ENCODE peak calls at places on chromosomes 13 and 19, in eight cellular contexts. K is uterus, V is astrocyte of the spinal cord, I is breast epithelium, R is lung, N is tibial artery, D is fibroblast of lung, S is ovary. T is an unnamed sample.

GRCh38 chr13:60090579-60090978 is 73.1 kb downstream of the DIAPH3 start:
- DNase-seq in R (no peak), S (no peak), V (peak), I (no peak), D (peak), K (no peak), N (no peak), T (peak)

GRCh38 chr19:40445006-40445312 is 824 bp upstream of the SERTAD3 start:
- DNase-seq in R (no peak), I (no peak), S (no peak), D (no peak), K (no peak), N (no peak), V (no peak), T (no peak)

GRCh38 chr19:14407889-14408640 is 11.1 kb downstream of the DDX39A start:
- DNase-seq in S (no peak), D (no peak), K (no peak), R (no peak), N (no peak), V (no peak), I (no peak), T (no peak)

GRCh38 chr13:77002590-77003190 is 10.8 kb downstream of the CLN5 start:
- DNase-seq in I (no peak), N (no peak), K (no peak), S (no peak), R (no peak), V (peak), D (peak), T (peak)

GRCh38 chr19:48780684-48781391 is 25.5 kb downstream of the FGF21 start:
- DNase-seq in S (no peak), D (peak), I (no peak), V (no peak), N (no peak), R (no peak), K (peak), T (peak)

GRCh38 chr13:44299142-44299541 is 74.5 kb upstream of the SERP2 start:
- DNase-seq in S (no peak), N (no peak), K (no peak), V (no peak), D (no peak), R (no peak), I (no peak), T (no peak)

GRCh38 chr19:48928164-48929005 is 5.1 kb upstream of the DHDH start:
- DNase-seq in N (no peak), D (peak), S (no peak), I (no peak), V (no peak), K (no peak), R (peak), T (peak)

GRCh38 chr13:98782654-98783053 is 30.2 kb upstream of the SLC15A1 start:
- DNase-seq in N (no peak), I (no peak), K (no peak), S (no peak), R (no peak), D (no peak), V (no peak), T (peak)

GRCh38 chr13:110107568-110108347 is 199.2 kb downstream of the COL4A1 start:
- DNase-seq in S (no peak), D (no peak), R (peak), K (no peak), N (no peak), I (no peak), V (no peak), T (no peak)

GRCh38 chr19:58356236-58356970 is 3.1 kb upstream of the A1BG start:
- DNase-seq in S (no peak), V (no peak), I (no peak), N (no peak), K (no peak), R (no peak), D (peak), T (peak)

GRCh38 chr13:109036091-109036490 is 406.7 kb downstream of the MYO16 start:
- DNase-seq in V (peak), S (no peak), R (no peak), K (no peak), N (no peak), I (no peak), D (peak), T (no peak)

GRCh38 chr19:1773173-1773572 is 19.9 kb downstream of the ONECUT3 start:
- DNase-seq in D (no peak), R (no peak), K (no peak), S (no peak), I (no peak), N (no peak), V (no peak), T (peak)

GRCh38 chr19:45498411-45499195 is at the start of gene PPM1N:
- DNase-seq in D (no peak), R (no peak), V (no peak), N (no peak), K (no peak), I (no peak), S (peak), T (no peak)

GRCh38 chr19:8573316-8573715 is 3.9 kb downstream of the MYO1F start:
- DNase-seq in I (no peak), S (no peak), R (no peak), N (no peak), K (no peak), V (no peak), D (no peak), T (no peak)

GRCh38 chr19:40831502-40832430 is 18.5 kb downstream of the CYP2A6 start:
- DNase-seq in S (no peak), N (no peak), R (no peak), I (no peak), K (peak), V (peak), D (peak), T (peak)

GRCh38 chr19:45650722-45651121 is 11.5 kb upstream of the EML2 start:
- DNase-seq in R (no peak), D (no peak), K (no peak), V (no peak), S (no peak), N (no peak), I (no peak), T (no peak)

GRCh38 chr13:50909605-50910482 is at the start of gene RNASEH2B:
- DNase-seq in I (peak), K (peak), N (peak), V (peak), S (peak), D (peak), R (peak), T (peak)

GRCh38 chr13:46775385-46776065 is 21.4 kb downstream of the ESD start:
- DNase-seq in I (no peak), N (no peak), V (no peak), K (no peak), D (no peak), R (no peak), S (no peak), T (no peak)

GRCh38 chr19:613732-614567 is 19.4 kb downstream of the POLRMT start:
- DNase-seq in R (no peak), V (no peak), I (no peak), S (no peak), K (no peak), D (no peak), N (no peak), T (no peak)

GRCh38 chr19:46698395-46699321 is 18.3 kb downstream of the PRKD2 start:
- DNase-seq in S (no peak), R (no peak), I (no peak), K (no peak), N (no peak), D (no peak), V (no peak), T (no peak)

GRCh38 chr19:14370169-14370998 is 10.9 kb upstream of the ADGRE5 start:
- DNase-seq in V (no peak), D (no peak), K (no peak), N (no peak), R (no peak), I (no peak), S (no peak), T (no peak)

GRCh38 chr19:50994129-50994528 is 7.3 kb downstream of the KLK8 start:
- DNase-seq in R (no peak), S (no peak), N (no peak), V (no peak), I (no peak), D (no peak), K (no peak), T (no peak)

GRCh38 chr13:29386246-29386645 is 209.2 kb downstream of the SLC7A1 start:
- DNase-seq in N (no peak), K (no peak), V (no peak), R (no peak), I (no peak), D (no peak), S (no peak), T (no peak)

GRCh38 chr13:73074101-73074500 is 15.3 kb downstream of the KLF5 start:
- DNase-seq in V (no peak), I (no peak), D (no peak), N (no peak), R (no peak), K (no peak), S (no peak), T (peak)

GRCh38 chr13:19161308-19161707 is 20.3 kb downstream of the TUBA3C start:
- DNase-seq in N (no peak), R (no peak), V (no peak), K (no peak), I (no peak), D (no peak), S (no peak), T (no peak)

GRCh38 chr13:52395704-52396103 is 10.3 kb downstream of the THSD1 start:
- DNase-seq in D (no peak), I (no peak), S (no peak), N (no peak), K (no peak), R (no peak), V (no peak), T (no peak)

GRCh38 chr19:53333071-53333465 is 481 bp upstream of the ZNF845 start:
- DNase-seq in N (peak), V (no peak), D (no peak), S (peak), I (peak), R (peak), K (peak), T (no peak)

GRCh38 chr13:78780708-78781107 is 121.8 kb upstream of the OBI1 start:
- DNase-seq in V (no peak), N (no peak), D (no peak), I (no peak), K (no peak), R (no peak), S (no peak), T (no peak)

GRCh38 chr19:7751157-7751783 is 3.9 kb upstream of the CD209 start:
- DNase-seq in R (no peak), S (no peak), K (no peak), N (peak), V (no peak), I (no peak), D (no peak), T (peak)

GRCh38 chr13:33318744-33319143 is 33.2 kb upstream of the STARD13 start:
- DNase-seq in D (no peak), V (no peak), I (no peak), R (no peak), K (no peak), N (no peak), S (no peak), T (no peak)

GRCh38 chr13:21997726-21998125 is 326.9 kb downstream of the FGF9 start:
- DNase-seq in N (no peak), R (no peak), K (no peak), V (no peak), S (no peak), D (no peak), I (no peak), T (no peak)

GRCh38 chr19:45471866-45472556 is 4.2 kb downstream of the FOSB start:
- DNase-seq in R (no peak), I (no peak), V (peak), S (no peak), N (no peak), K (no peak), D (no peak), T (peak)

GRCh38 chr19:7900401-7900870 is 3.2 kb upstream of the MAP2K7 start:
- DNase-seq in D (no peak), R (no peak), V (no peak), S (peak), I (no peak), K (no peak), N (no peak), T (no peak)

GRCh38 chr19:49487277-49488045 is at the start of gene RPL13A:
- DNase-seq in I (peak), K (peak), V (peak), N (peak), S (peak), R (peak), D (peak), T (peak)

GRCh38 chr13:73215807-73216206 is 157.0 kb downstream of the KLF5 start:
- DNase-seq in R (no peak), I (peak), V (peak), S (no peak), D (no peak), K (no peak), N (no peak), T (peak)

GRCh38 chr19:18428837-18429674 is 8.9 kb downstream of the ISYNA1 start:
- DNase-seq in D (peak), K (peak), N (peak), V (peak), S (peak), I (no peak), R (no peak), T (peak)
- TF ChIP-seq CTCF in D (peak), K (no peak), N (no peak), V (no peak), S (no peak), I (no peak), R (no peak), T (no peak)

DNA sequence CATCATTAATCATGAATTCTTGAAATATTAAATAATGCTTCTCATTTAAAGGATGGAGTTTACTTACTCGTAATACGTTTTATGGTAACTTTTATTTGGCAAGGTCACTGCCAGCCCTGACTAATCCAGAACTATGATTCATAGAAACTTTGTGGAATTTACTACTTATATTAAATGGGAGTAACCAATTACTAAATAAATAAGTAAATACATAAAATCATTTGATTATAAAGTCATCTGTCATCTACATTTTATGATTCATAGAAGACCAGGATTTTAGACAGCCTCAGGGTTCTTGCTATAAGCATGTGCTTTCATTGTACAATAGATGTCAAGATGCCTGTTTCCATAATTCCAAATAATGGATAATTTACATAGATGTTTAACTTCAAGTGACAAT is 611.1 kb downstream of the TBC1D4 start:
- DNase-seq in V (no peak), D (peak), I (no peak), S (no peak), R (no peak), K (no peak), N (no peak), T (peak)
- H3K4me3 ChIP-seq in V (no peak), D (no peak), I (no peak), S (no peak), R (no peak), K (no peak), N (no peak), T (no peak)

GRCh38 chr19:35851213-35852028 is 883 bp downstream of the NPHS1 start:
- DNase-seq in S (no peak), D (no peak), N (no peak), R (no peak), K (no peak), V (no peak), I (no peak), T (no peak)
- TF ChIP-seq CTCF in S (no peak), D (no peak), N (no peak), R (no peak), K (no peak), V (no peak), I (no peak), T (no peak)

GRCh38 chr19:38335949-38336637 is 463 bp downstream of the CATSPERG start:
- DNase-seq in D (peak), R (peak), N (peak), K (peak), S (peak), V (peak), I (peak), T (peak)

GRCh38 chr19:38340927-38341326 is 5.3 kb downstream of the CATSPERG start:
- DNase-seq in N (no peak), V (no peak), D (no peak), I (no peak), R (no peak), S (no peak), K (no peak), T (no peak)

GRCh38 chr19:38331728-38332127 is 3.9 kb upstream of the CATSPERG start:
- DNase-seq in I (no peak), S (no peak), R (no peak), N (no peak), D (no peak), V (no peak), K (no peak), T (no peak)

GRCh38 chr19:38336638-38337359 is 1.2 kb downstream of the CATSPERG start:
- DNase-seq in S (peak), V (peak), I (peak), N (peak), D (peak), K (peak), R (peak), T (peak)

DNA sequence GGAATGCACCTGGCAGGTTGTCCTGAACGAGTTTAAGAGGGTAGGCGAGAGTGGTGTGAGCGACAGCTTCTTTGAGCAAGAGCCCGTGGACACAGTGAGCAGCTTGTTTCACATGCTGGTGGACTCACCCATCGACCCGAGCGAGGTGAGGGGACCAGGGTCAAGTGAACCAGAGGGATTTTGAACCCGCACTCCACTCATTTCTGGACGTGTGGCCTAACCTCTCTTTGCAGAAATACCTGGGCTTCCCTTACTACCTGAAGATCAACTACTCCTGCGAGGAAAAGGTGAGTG is 1.7 kb downstream of the CATSPERG start:
- DNase-seq in D (no peak), S (no peak), R (no peak), K (no peak), N (no peak), V (no peak), I (no peak), T (no peak)
- H3K4me3 ChIP-seq in D (peak), S (peak), R (no peak), K (peak), N (peak), V (peak), I (peak), T (no peak)

DNA sequence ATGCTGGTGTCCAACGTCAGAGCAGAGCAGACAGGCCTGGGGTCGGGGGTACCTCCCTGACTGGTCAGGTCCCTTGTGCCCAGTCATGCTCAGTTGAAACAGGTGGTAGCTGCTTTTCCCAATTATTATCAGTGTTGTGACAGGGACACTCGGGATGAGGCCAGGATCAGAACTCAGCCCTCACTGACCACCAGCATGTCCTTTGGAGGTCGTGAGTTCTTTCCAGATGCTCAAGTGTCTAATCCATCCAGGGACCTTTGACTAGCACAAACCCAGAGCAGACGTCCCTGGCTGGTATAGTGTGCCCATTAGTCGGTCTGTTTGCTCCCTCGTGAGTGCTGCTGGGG is 22.4 kb downstream of the MAU2 start:
- DNase-seq in K (no peak), I (no peak), S (no peak), N (no peak), D (no peak), V (no peak), R (no peak), T (no peak)
- TF ChIP-seq CTCF in K (no peak), I (no peak), S (no peak), N (no peak), D (no peak), V (no peak), R (no peak), T (no peak)

GRCh38 chr19:3178973-3179738 is 587 bp downstream of the S1PR4 start:
- DNase-seq in D (no peak), K (no peak), R (no peak), S (no peak), N (no peak), V (no peak), I (no peak), T (no peak)

GRCh38 chr19:3179739-3180293 is 1.2 kb downstream of the S1PR4 start:
- DNase-seq in N (peak), I (no peak), K (no peak), D (no peak), R (no peak), S (no peak), V (no peak), T (no peak)

GRCh38 chr19:3178377-3178972 is at the start of gene S1PR4:
- DNase-seq in R (no peak), S (no peak), V (no peak), N (no peak), I (no peak), K (no peak), D (no peak), T (no peak)

GRCh38 chr19:3175761-3176714 is 2.5 kb upstream of the S1PR4 start:
- DNase-seq in D (peak), N (no peak), V (peak), S (no peak), I (peak), K (no peak), R (peak), T (peak)

DNA sequence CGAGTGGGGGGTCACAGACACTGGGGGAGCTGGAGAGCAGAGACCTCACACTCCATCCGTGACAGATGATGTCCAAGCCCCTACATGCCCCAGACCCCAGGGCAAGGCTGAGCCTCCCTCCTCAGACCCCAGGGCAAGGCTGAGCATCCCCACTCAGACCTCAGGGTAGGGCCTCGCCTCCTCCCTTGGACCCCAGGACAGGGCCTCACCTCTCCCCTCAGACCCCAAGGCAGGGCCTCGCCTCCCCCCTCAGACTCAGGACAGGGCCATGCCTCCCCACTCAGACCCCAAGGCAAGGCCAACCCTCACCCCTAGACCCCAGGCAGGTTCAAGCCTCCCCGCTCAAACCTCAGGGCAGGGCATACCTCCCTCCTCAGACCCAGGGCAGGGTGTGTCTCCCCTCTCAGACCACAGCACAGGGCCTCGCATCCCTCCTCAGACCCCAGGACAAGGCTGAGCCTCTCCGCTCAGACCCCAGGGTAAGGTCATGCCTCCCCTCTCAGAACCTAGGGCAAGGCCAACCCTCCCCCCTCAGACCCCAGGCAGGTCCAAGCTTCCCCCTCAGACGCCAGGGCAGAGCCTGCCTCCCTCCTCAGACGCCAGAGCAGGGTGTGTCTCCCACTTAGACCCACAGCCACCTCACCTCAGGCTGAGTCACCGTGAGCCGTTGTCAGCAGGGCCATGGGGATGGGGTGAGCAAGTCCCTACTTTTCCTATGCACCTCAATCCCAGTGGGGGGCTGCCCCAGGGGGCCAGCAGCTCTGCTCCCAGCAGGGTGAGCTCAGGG is 1.7 kb upstream of the S1PR4 start:
- DNase-seq in D (peak), N (no peak), K (no peak), I (no peak), V (peak), R (peak), S (no peak), T (no peak)
- H3K4me3 ChIP-seq in D (no peak), N (no peak), K (no peak), I (no peak), V (no peak), R (no peak), S (no peak), T (no peak)

GRCh38 chr13:31947105-31947504 is 84.5 kb upstream of the FRY start:
- DNase-seq in D (no peak), I (no peak), N (no peak), R (no peak), V (no peak), S (no peak), K (no peak), T (no peak)
- TF ChIP-seq CTCF in D (no peak), I (no peak), N (no peak), R (no peak), V (no peak), S (no peak), K (no peak), T (no peak)

DNA sequence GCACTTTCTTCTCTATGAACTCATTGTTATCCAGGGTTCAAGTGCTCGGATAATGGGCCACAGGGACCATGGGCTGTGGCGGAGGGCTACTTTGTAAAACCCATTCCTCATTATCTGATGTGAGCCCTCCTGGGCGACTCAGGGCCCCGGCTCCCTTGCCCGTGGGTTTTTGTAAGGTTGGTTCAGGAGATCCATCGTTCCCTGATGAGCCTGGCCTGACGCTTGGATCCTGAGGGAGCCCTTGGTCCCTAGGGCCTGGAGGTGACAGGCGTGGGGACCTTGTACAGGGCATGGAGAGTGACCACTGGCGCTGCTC is 61.4 kb upstream of the ZNF536 start:
- DNase-seq in I (no peak), V (no peak), K (no peak), N (no peak), D (no peak), S (no peak), R (no peak), T (no peak)
- H3K4me3 ChIP-seq in I (no peak), V (no peak), K (no peak), N (no peak), D (no peak), S (no peak), R (no peak), T (no peak)

T was measured in fibroblast of pulmonary artery.